ENCODE peak calls at places on chromosomes 4 and X, in five cellular contexts. One of them, this sample, is unnamed.

GRCh38 chr4:83772680-83773079 is 236.8 kb downstream of the GPAT3 start:
- DNase-seq in activated T-cell treated with anti-CD3 and anti-CD28 coated beads for 24 hours: no peak
- DNase-seq in choroid plexus epithelial cell: no peak
- DNase-seq in fibroblast of the conjunctiva: no peak
- DNase-seq in stimulated activated CD8-positive, alpha-beta memory T cell treated with anti-CD3 and anti-CD28 coated beads, Interleukin-15, amount 100 ng/mL, for 48 hours: no peak
- DNase-seq in this sample: no peak

GRCh38 chr4:56506110-56506705 is 617 bp downstream of the ARL9 start:
- DNase-seq in activated T-cell treated with anti-CD3 and anti-CD28 coated beads for 24 hours: no peak
- DNase-seq in choroid plexus epithelial cell: peak; percentile 25
- DNase-seq in fibroblast of the conjunctiva: no peak
- DNase-seq in stimulated activated CD8-positive, alpha-beta memory T cell treated with anti-CD3 and anti-CD28 coated beads, Interleukin-15, amount 100 ng/mL, for 48 hours: no peak
- DNase-seq in this sample: no peak

GRCh38 chr4:145907827-145908226 is 30.8 kb downstream of the ZNF827 start:
- DNase-seq in activated T-cell treated with anti-CD3 and anti-CD28 coated beads for 24 hours: no peak
- DNase-seq in choroid plexus epithelial cell: peak; percentile 56
- DNase-seq in fibroblast of the conjunctiva: no peak
- DNase-seq in stimulated activated CD8-positive, alpha-beta memory T cell treated with anti-CD3 and anti-CD28 coated beads, Interleukin-15, amount 100 ng/mL, for 48 hours: no peak
- DNase-seq in this sample: no peak

GRCh38 chrX:44843318-44843702 is 511 bp upstream of the DUSP21 start:
- DNase-seq in activated T-cell treated with anti-CD3 and anti-CD28 coated beads for 24 hours: no peak
- DNase-seq in choroid plexus epithelial cell: no peak
- DNase-seq in fibroblast of the conjunctiva: no peak
- DNase-seq in stimulated activated CD8-positive, alpha-beta memory T cell treated with anti-CD3 and anti-CD28 coated beads, Interleukin-15, amount 100 ng/mL, for 48 hours: no peak
- DNase-seq in this sample: no peak

GRCh38 chr4:47704693-47705325 is 133.1 kb downstream of the CORIN start:
- DNase-seq in activated T-cell treated with anti-CD3 and anti-CD28 coated beads for 24 hours: no peak
- DNase-seq in choroid plexus epithelial cell: peak; percentile 67
- DNase-seq in fibroblast of the conjunctiva: peak; percentile 14
- DNase-seq in stimulated activated CD8-positive, alpha-beta memory T cell treated with anti-CD3 and anti-CD28 coated beads, Interleukin-15, amount 100 ng/mL, for 48 hours: no peak
- DNase-seq in this sample: no peak

GRCh38 chr4:186258216-186258811 is 7.7 kb upstream of the F11 start:
- DNase-seq in activated T-cell treated with anti-CD3 and anti-CD28 coated beads for 24 hours: no peak
- DNase-seq in choroid plexus epithelial cell: no peak
- DNase-seq in fibroblast of the conjunctiva: no peak
- DNase-seq in stimulated activated CD8-positive, alpha-beta memory T cell treated with anti-CD3 and anti-CD28 coated beads, Interleukin-15, amount 100 ng/mL, for 48 hours: no peak
- DNase-seq in this sample: no peak

GRCh38 chr4:139278956-139279722 is 886 bp downstream of the MGARP start:
- DNase-seq in activated T-cell treated with anti-CD3 and anti-CD28 coated beads for 24 hours: no peak
- DNase-seq in choroid plexus epithelial cell: peak; percentile 33
- DNase-seq in fibroblast of the conjunctiva: no peak
- DNase-seq in stimulated activated CD8-positive, alpha-beta memory T cell treated with anti-CD3 and anti-CD28 coated beads, Interleukin-15, amount 100 ng/mL, for 48 hours: no peak
- DNase-seq in this sample: no peak

GRCh38 chr4:69330345-69330744 is 50.1 kb downstream of the UGT2B28 start:
- DNase-seq in activated T-cell treated with anti-CD3 and anti-CD28 coated beads for 24 hours: no peak
- DNase-seq in choroid plexus epithelial cell: no peak
- DNase-seq in fibroblast of the conjunctiva: no peak
- DNase-seq in stimulated activated CD8-positive, alpha-beta memory T cell treated with anti-CD3 and anti-CD28 coated beads, Interleukin-15, amount 100 ng/mL, for 48 hours: no peak
- DNase-seq in this sample: no peak

GRCh38 chr4:83386931-83387897 is 52.6 kb upstream of the HPSE start:
- DNase-seq in activated T-cell treated with anti-CD3 and anti-CD28 coated beads for 24 hours: no peak
- DNase-seq in choroid plexus epithelial cell: no peak
- DNase-seq in fibroblast of the conjunctiva: no peak
- DNase-seq in stimulated activated CD8-positive, alpha-beta memory T cell treated with anti-CD3 and anti-CD28 coated beads, Interleukin-15, amount 100 ng/mL, for 48 hours: no peak
- DNase-seq in this sample: no peak

GRCh38 chr4:162497564-162498167 is 333.9 kb upstream of the FSTL5 start:
- DNase-seq in activated T-cell treated with anti-CD3 and anti-CD28 coated beads for 24 hours: no peak
- DNase-seq in choroid plexus epithelial cell: peak; percentile 69
- DNase-seq in fibroblast of the conjunctiva: peak; percentile 6
- DNase-seq in stimulated activated CD8-positive, alpha-beta memory T cell treated with anti-CD3 and anti-CD28 coated beads, Interleukin-15, amount 100 ng/mL, for 48 hours: no peak
- DNase-seq in this sample: no peak

GRCh38 chr4:147829401-147830101 is 97.7 kb downstream of the ARHGAP10 start:
- DNase-seq in activated T-cell treated with anti-CD3 and anti-CD28 coated beads for 24 hours: no peak
- DNase-seq in choroid plexus epithelial cell: peak; percentile 94
- DNase-seq in fibroblast of the conjunctiva: peak; percentile 85
- DNase-seq in stimulated activated CD8-positive, alpha-beta memory T cell treated with anti-CD3 and anti-CD28 coated beads, Interleukin-15, amount 100 ng/mL, for 48 hours: no peak
- DNase-seq in this sample: peak; percentile 68

GRCh38 chrX:334331-334891 is 15.8 kb upstream of the GTPBP6 start:
- DNase-seq in activated T-cell treated with anti-CD3 and anti-CD28 coated beads for 24 hours: no peak
- DNase-seq in choroid plexus epithelial cell: no peak
- DNase-seq in fibroblast of the conjunctiva: no peak
- DNase-seq in stimulated activated CD8-positive, alpha-beta memory T cell treated with anti-CD3 and anti-CD28 coated beads, Interleukin-15, amount 100 ng/mL, for 48 hours: no peak
- DNase-seq in this sample: no peak

GRCh38 chr4:69881173-69881773 is 21.3 kb upstream of the SULT1E1 start:
- DNase-seq in activated T-cell treated with anti-CD3 and anti-CD28 coated beads for 24 hours: no peak
- DNase-seq in choroid plexus epithelial cell: peak; percentile 86
- DNase-seq in fibroblast of the conjunctiva: peak; percentile 54
- DNase-seq in stimulated activated CD8-positive, alpha-beta memory T cell treated with anti-CD3 and anti-CD28 coated beads, Interleukin-15, amount 100 ng/mL, for 48 hours: no peak
- DNase-seq in this sample: peak; percentile 15

GRCh38 chrX:20218809-20219505 is 47.8 kb downstream of the RPS6KA3 start:
- DNase-seq in activated T-cell treated with anti-CD3 and anti-CD28 coated beads for 24 hours: no peak
- DNase-seq in choroid plexus epithelial cell: peak; percentile 65
- DNase-seq in fibroblast of the conjunctiva: no peak
- DNase-seq in stimulated activated CD8-positive, alpha-beta memory T cell treated with anti-CD3 and anti-CD28 coated beads, Interleukin-15, amount 100 ng/mL, for 48 hours: no peak
- DNase-seq in this sample: no peak

GRCh38 chrX:150856101-150856500 is 42.4 kb downstream of the CD99L2 start:
- DNase-seq in activated T-cell treated with anti-CD3 and anti-CD28 coated beads for 24 hours: no peak
- DNase-seq in choroid plexus epithelial cell: peak; percentile 47
- DNase-seq in fibroblast of the conjunctiva: no peak
- DNase-seq in stimulated activated CD8-positive, alpha-beta memory T cell treated with anti-CD3 and anti-CD28 coated beads, Interleukin-15, amount 100 ng/mL, for 48 hours: no peak
- DNase-seq in this sample: no peak

GRCh38 chr4:78863254-78863869 is 75.9 kb downstream of the PAQR3 start:
- DNase-seq in activated T-cell treated with anti-CD3 and anti-CD28 coated beads for 24 hours: no peak
- DNase-seq in choroid plexus epithelial cell: no peak
- DNase-seq in fibroblast of the conjunctiva: no peak
- DNase-seq in stimulated activated CD8-positive, alpha-beta memory T cell treated with anti-CD3 and anti-CD28 coated beads, Interleukin-15, amount 100 ng/mL, for 48 hours: no peak
- DNase-seq in this sample: no peak

GRCh38 chr4:8182858-8183725 is 16.0 kb upstream of the SH3TC1 start:
- DNase-seq in activated T-cell treated with anti-CD3 and anti-CD28 coated beads for 24 hours: no peak
- DNase-seq in choroid plexus epithelial cell: peak; percentile 94
- DNase-seq in fibroblast of the conjunctiva: peak; percentile 91
- DNase-seq in stimulated activated CD8-positive, alpha-beta memory T cell treated with anti-CD3 and anti-CD28 coated beads, Interleukin-15, amount 100 ng/mL, for 48 hours: no peak
- DNase-seq in this sample: peak; percentile 20

GRCh38 chr4:16484711-16485110 is 258.4 kb upstream of the TAPT1 start:
- DNase-seq in activated T-cell treated with anti-CD3 and anti-CD28 coated beads for 24 hours: no peak
- DNase-seq in choroid plexus epithelial cell: no peak
- DNase-seq in fibroblast of the conjunctiva: no peak
- DNase-seq in stimulated activated CD8-positive, alpha-beta memory T cell treated with anti-CD3 and anti-CD28 coated beads, Interleukin-15, amount 100 ng/mL, for 48 hours: no peak
- DNase-seq in this sample: no peak

GRCh38 chrX:39149761-39150160 is 348.5 kb downstream of the MID1IP1 start:
- DNase-seq in activated T-cell treated with anti-CD3 and anti-CD28 coated beads for 24 hours: peak; percentile 32
- DNase-seq in choroid plexus epithelial cell: peak; percentile 50
- DNase-seq in fibroblast of the conjunctiva: peak; percentile 30
- DNase-seq in stimulated activated CD8-positive, alpha-beta memory T cell treated with anti-CD3 and anti-CD28 coated beads, Interleukin-15, amount 100 ng/mL, for 48 hours: peak; percentile 30
- DNase-seq in this sample: peak; percentile 4

GRCh38 chr4:145271194-145271593 is 90.8 kb upstream of the OTUD4 start:
- DNase-seq in activated T-cell treated with anti-CD3 and anti-CD28 coated beads for 24 hours: no peak
- DNase-seq in choroid plexus epithelial cell: no peak
- DNase-seq in fibroblast of the conjunctiva: no peak
- DNase-seq in stimulated activated CD8-positive, alpha-beta memory T cell treated with anti-CD3 and anti-CD28 coated beads, Interleukin-15, amount 100 ng/mL, for 48 hours: no peak
- DNase-seq in this sample: no peak

GRCh38 chr4:21901831-21902230 is 46.7 kb downstream of the KCNIP4 start:
- DNase-seq in activated T-cell treated with anti-CD3 and anti-CD28 coated beads for 24 hours: no peak
- DNase-seq in choroid plexus epithelial cell: peak; percentile 68
- DNase-seq in fibroblast of the conjunctiva: no peak
- DNase-seq in stimulated activated CD8-positive, alpha-beta memory T cell treated with anti-CD3 and anti-CD28 coated beads, Interleukin-15, amount 100 ng/mL, for 48 hours: no peak
- DNase-seq in this sample: no peak

GRCh38 chr4:98341309-98341708 is 80.1 kb downstream of the RAP1GDS1 start:
- DNase-seq in activated T-cell treated with anti-CD3 and anti-CD28 coated beads for 24 hours: no peak
- DNase-seq in choroid plexus epithelial cell: peak; percentile 65
- DNase-seq in fibroblast of the conjunctiva: no peak
- DNase-seq in stimulated activated CD8-positive, alpha-beta memory T cell treated with anti-CD3 and anti-CD28 coated beads, Interleukin-15, amount 100 ng/mL, for 48 hours: no peak
- DNase-seq in this sample: peak; percentile 10

GRCh38 chrX:150934453-150934852 is 36.0 kb upstream of the CD99L2 start:
- DNase-seq in activated T-cell treated with anti-CD3 and anti-CD28 coated beads for 24 hours: no peak
- DNase-seq in choroid plexus epithelial cell: peak; percentile 76
- DNase-seq in fibroblast of the conjunctiva: peak; percentile 18
- DNase-seq in stimulated activated CD8-positive, alpha-beta memory T cell treated with anti-CD3 and anti-CD28 coated beads, Interleukin-15, amount 100 ng/mL, for 48 hours: no peak
- DNase-seq in this sample: no peak

GRCh38 chr4:175421506-175421905 is 390.6 kb downstream of the GPM6A start:
- DNase-seq in activated T-cell treated with anti-CD3 and anti-CD28 coated beads for 24 hours: no peak
- DNase-seq in choroid plexus epithelial cell: peak; percentile 76
- DNase-seq in fibroblast of the conjunctiva: peak; percentile 57
- DNase-seq in stimulated activated CD8-positive, alpha-beta memory T cell treated with anti-CD3 and anti-CD28 coated beads, Interleukin-15, amount 100 ng/mL, for 48 hours: no peak
- DNase-seq in this sample: no peak

GRCh38 chr4:166491635-166492034 is 618.6 kb downstream of the TLL1 start:
- DNase-seq in activated T-cell treated with anti-CD3 and anti-CD28 coated beads for 24 hours: no peak
- DNase-seq in choroid plexus epithelial cell: no peak
- DNase-seq in fibroblast of the conjunctiva: no peak
- DNase-seq in stimulated activated CD8-positive, alpha-beta memory T cell treated with anti-CD3 and anti-CD28 coated beads, Interleukin-15, amount 100 ng/mL, for 48 hours: no peak
- DNase-seq in this sample: no peak

GRCh38 chrX:153930011-153930910 is 4.2 kb upstream of the ARHGAP4 start:
- DNase-seq in activated T-cell treated with anti-CD3 and anti-CD28 coated beads for 24 hours: no peak
- DNase-seq in choroid plexus epithelial cell: no peak
- DNase-seq in fibroblast of the conjunctiva: no peak
- DNase-seq in stimulated activated CD8-positive, alpha-beta memory T cell treated with anti-CD3 and anti-CD28 coated beads, Interleukin-15, amount 100 ng/mL, for 48 hours: no peak
- DNase-seq in this sample: no peak

GRCh38 chrX:42519666-42520231 is 258.2 kb downstream of the PPP1R2C start:
- DNase-seq in activated T-cell treated with anti-CD3 and anti-CD28 coated beads for 24 hours: no peak
- DNase-seq in choroid plexus epithelial cell: peak; percentile 64
- DNase-seq in fibroblast of the conjunctiva: peak; percentile 28
- DNase-seq in stimulated activated CD8-positive, alpha-beta memory T cell treated with anti-CD3 and anti-CD28 coated beads, Interleukin-15, amount 100 ng/mL, for 48 hours: no peak
- DNase-seq in this sample: peak; percentile 13

GRCh38 chr4:170386974-170387373 is 297.2 kb upstream of the AADAT start:
- DNase-seq in activated T-cell treated with anti-CD3 and anti-CD28 coated beads for 24 hours: no peak
- DNase-seq in choroid plexus epithelial cell: peak; percentile 86
- DNase-seq in fibroblast of the conjunctiva: no peak
- DNase-seq in stimulated activated CD8-positive, alpha-beta memory T cell treated with anti-CD3 and anti-CD28 coated beads, Interleukin-15, amount 100 ng/mL, for 48 hours: no peak
- DNase-seq in this sample: no peak

GRCh38 chr4:39124885-39125599 is 57.3 kb upstream of the WDR19 start:
- DNase-seq in activated T-cell treated with anti-CD3 and anti-CD28 coated beads for 24 hours: no peak
- DNase-seq in choroid plexus epithelial cell: no peak
- DNase-seq in fibroblast of the conjunctiva: no peak
- DNase-seq in stimulated activated CD8-positive, alpha-beta memory T cell treated with anti-CD3 and anti-CD28 coated beads, Interleukin-15, amount 100 ng/mL, for 48 hours: no peak
- DNase-seq in this sample: no peak